ENCODE peak calls at places on chromosomes 6 and 20, in four cellular contexts. K, P, Q and C are unnamed samples.

GRCh38 chr20:56781108-56781739 is 152.1 kb downstream of the TFAP2C start:
- DNase-seq in P (no peak), Q (no peak), K (no peak), C (peak)

GRCh38 chr6:104692008-104692407 is 167.7 kb downstream of the HACE1 start:
- DNase-seq in P (no peak), Q (no peak), K (no peak), C (no peak)

GRCh38 chr20:58888103-58888502 is 35.6 kb downstream of the GNAS start:
- DNase-seq in Q (no peak), P (no peak), K (no peak), C (no peak)

GRCh38 chr20:4947817-4948559 is 53.3 kb downstream of the SLC23A2 start:
- DNase-seq in K (no peak), P (no peak), Q (no peak), C (no peak)

GRCh38 chr6:11381801-11382513 is 149.5 kb upstream of the NEDD9 start:
- DNase-seq in P (no peak), K (no peak), Q (no peak), C (no peak)

GRCh38 chr20:46970937-46971630 is 76.4 kb downstream of the EYA2 start:
- DNase-seq in K (no peak), Q (peak), P (no peak), C (no peak)

GRCh38 chr6:13303668-13304017 is 24.7 kb downstream of the TBC1D7 start:
- DNase-seq in K (peak), Q (no peak), P (no peak), C (peak)

GRCh38 chr6:33957391-33958207 is 153.8 kb upstream of the MLN start:
- DNase-seq in K (no peak), Q (no peak), P (no peak), C (no peak)

GRCh38 chr6:39425346-39426056 is 103.0 kb upstream of the KCNK16 start:
- DNase-seq in P (no peak), K (no peak), Q (no peak), C (no peak)

GRCh38 chr20:58017237-58017969 is 211.1 kb downstream of the ANKRD60 start:
- DNase-seq in Q (no peak), P (peak), K (no peak), C (peak)

GRCh38 chr6:26020983-26021349 is 58.4 kb downstream of the TRIM38 start:
- DNase-seq in K (peak), P (peak), Q (no peak), C (no peak)

GRCh38 chr20:17910828-17911294 is 57.7 kb downstream of the SNX5 start:
- DNase-seq in K (peak), Q (no peak), P (no peak), C (no peak)

DNA sequence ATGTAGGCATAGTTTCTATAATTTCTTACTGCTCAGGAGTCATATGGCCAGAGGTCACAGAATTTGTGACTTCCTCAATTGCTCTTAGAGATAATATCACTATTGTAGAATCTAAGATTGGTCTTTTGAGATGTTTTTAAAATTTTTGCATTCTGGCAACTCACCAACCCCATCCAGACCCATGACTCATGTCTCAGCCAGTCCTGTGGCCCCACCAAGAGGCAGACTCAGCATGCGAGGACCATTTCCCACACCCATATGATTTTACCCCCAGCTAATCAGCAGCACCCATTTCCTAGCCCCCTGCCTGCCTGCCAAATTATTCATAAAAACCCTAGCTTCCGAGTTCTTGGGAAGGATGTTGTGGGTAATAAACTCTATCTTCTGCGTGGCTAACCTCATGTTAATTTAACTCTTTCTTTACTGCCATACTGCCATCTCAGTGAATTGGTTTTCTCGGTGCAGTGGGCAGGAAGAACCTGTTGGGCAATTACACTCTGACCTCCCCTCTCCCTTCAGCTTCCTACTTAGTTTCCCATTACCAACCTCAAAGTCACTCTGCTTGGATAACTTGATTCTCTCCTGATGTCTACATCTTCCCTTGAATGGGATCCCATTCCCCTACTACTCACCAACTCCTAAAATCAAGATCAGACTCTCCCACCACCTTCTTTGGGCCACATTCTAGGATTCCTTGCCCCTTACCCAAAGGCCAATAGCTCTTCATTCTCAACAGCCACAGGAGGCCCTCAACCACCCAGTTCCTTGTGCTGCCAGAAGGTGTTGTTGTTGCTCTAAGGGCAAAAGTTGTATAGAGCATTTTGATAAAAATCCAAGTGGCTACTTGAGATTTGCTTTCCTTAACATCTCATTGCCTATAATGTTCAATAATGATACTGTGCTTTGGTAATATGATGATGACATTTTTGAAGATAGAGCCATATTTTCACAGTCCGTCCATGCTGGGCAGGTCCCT is 16.2 kb upstream of the IYD start:
- DNase-seq in K (no peak), Q (no peak), P (no peak), C (peak)
- TF ChIP-seq CTCF in K (no peak), Q (peak), P (no peak), C (no peak)

GRCh38 chr6:136550330-136551071 is at the start of gene MAP7:
- DNase-seq in K (peak), Q (peak), P (peak), C (peak)
- H3K4me3 ChIP-seq in K (peak), Q (peak), P (peak), C (peak)

DNA sequence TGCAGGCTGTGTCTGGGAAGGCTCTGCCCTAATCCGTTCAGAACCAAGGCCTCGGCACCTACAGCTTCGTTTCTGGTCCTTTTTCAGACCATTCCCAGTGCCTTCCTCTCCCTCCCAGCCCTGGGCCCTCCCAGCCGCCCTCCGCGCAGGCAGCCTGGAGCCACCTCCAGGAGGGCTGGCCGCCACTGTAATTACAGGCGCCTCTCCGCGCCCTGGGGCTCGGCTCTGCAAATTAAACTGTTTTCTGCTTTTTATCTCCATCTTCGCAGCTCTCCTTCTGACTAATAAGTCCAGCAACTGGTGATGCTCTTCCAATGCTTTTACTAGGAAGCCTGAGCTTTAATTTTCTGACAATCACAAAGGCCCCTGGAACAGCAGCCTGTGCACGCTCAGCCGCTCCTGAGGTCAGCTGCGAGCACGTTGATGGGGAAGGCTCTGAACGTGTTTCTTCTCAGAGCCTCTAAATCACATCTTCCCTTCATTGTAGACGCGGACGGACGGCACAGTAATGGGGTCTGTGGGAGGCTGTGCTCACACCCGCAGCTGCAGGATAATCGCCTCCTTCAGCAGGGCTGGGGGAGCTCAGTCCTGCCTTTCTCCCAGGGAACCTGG is 194.6 kb downstream of the DLL1 start:
- DNase-seq in P (peak), K (peak), Q (no peak), C (peak)
- TF ChIP-seq EP300 in P (no peak), K (no peak), Q (no peak), C (no peak)

GRCh38 chr20:62400541-62400940 is 6.5 kb downstream of the CABLES2 start:
- DNase-seq in Q (no peak), K (no peak), P (peak), C (no peak)
- TF ChIP-seq CTCF in Q (no peak), K (no peak), P (no peak), C (no peak)

GRCh38 chr6:136717297-136717990 is 74.8 kb downstream of the MAP3K5 start:
- DNase-seq in K (no peak), P (no peak), Q (no peak), C (no peak)
- H3K4me3 ChIP-seq in K (no peak), P (no peak), Q (no peak), C (no peak)

GRCh38 chr6:118895241-118895561 is 1.2 kb downstream of the ASF1A start:
- DNase-seq in K (no peak), P (no peak), Q (no peak), C (no peak)

GRCh38 chr6:118892248-118893094 is 1.5 kb upstream of the ASF1A start:
- DNase-seq in Q (no peak), K (no peak), P (no peak), C (no peak)

GRCh38 chr6:118893882-118894424 is at the start of gene ASF1A:
- DNase-seq in K (peak), Q (peak), P (peak), C (peak)

GRCh38 chr6:118894425-118895240 is 681 bp downstream of the ASF1A start:
- DNase-seq in P (peak), K (peak), Q (no peak), C (peak)

DNA sequence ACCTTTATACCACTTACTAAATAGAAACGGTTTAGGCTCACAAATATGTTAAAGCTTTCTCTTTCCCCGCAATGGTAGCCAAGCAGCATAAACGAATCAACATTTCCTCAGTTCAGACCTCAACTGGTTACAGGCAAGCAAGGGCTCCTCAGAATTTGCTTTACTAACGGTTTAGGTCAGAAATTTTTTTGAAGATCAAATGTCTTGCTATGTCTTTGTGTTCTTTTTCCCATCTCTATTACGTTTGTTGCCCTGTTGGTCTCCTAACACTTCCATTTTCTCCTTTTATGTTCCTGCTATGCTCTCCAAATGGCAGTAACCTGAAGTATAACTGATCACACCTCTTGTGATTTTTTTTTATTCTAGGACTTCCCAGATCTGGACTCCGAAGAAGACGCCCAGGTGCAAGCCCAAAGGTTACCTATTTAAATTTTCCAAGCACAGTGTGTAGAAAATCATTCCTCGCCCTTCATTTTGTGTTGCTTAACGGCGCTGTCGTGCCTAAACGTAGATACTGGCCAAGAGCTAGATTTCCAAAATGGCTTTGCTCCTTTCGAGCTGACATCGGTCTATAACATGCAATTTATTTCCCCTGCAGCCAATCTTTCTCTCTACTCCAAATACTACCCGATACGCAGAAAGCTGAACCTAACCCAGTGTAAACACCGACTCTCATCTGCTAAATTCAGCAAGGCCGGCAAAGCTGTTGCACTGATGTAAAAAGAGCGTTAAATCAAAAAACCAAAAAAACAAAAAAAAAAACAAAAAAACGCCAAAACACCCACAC is 664 bp upstream of the ASF1A start:
- DNase-seq in K (peak), P (no peak), Q (no peak), C (no peak)
- TF ChIP-seq EP300 in K (no peak), P (no peak), Q (no peak), C (no peak)

DNA sequence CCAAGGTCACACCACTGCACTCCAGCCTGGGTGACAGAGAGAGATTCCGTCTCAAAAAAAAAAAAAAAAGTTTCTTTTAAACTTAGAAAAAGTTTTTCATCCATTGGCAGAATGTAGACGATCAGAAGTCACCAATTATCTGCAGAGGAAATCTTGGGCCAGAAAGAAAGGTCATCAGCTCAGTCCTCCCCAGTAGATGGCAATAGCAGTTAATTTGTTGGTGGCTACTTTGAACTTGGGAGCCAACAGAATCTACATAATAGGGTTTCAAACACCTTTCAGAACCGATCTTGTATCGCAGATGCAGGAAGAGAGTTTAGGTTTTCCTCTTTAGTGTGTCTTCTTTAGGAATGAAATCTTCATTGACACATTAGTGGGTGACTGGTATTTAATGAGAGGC is 41.7 kb downstream of the LBP start:
- DNase-seq in P (no peak), Q (no peak), K (no peak), C (no peak)
- TF ChIP-seq CTCF in P (no peak), Q (no peak), K (no peak), C (no peak)

DNA sequence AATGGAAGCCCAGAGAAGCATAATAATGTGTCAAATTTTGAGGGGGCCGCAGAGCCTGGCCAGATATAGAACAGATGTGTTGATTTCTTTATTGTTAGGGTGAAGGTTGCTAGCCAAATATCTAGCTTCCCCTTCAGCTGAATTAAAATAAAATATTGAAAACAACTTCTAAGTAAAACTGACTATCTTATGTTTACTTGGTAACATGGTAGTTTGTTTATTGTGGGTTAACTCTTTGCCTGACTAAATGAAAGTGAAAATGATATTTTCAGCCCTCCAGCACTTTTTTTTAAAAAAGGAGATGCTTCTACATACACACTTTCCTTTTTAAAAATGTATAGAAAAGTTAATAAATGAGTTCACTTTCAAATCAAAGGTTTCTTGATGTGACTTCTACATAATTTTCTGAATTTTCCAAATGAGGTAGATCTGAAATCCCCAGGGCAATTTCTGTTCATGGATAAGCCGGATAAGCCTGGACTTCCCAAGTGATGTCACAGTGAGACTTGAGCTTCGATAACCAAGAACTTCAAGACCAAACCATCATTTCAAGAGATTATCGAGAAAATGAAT is 172.1 kb upstream of the OLIG3 start:
- DNase-seq in Q (no peak), K (no peak), P (no peak), C (no peak)
- H3K4me3 ChIP-seq in Q (no peak), K (no peak), P (no peak), C (no peak)

GRCh38 chr20:51562334-51563140 is 20.0 kb upstream of the NFATC2 start:
- DNase-seq in P (peak), K (peak), Q (no peak), C (peak)
- TF ChIP-seq EP300 in P (no peak), K (peak), Q (no peak), C (no peak)